ENCODE peak calls at places on chromosomes 6 and 20, in seven cellular contexts. A, C, O, W, F, X and P are unnamed samples. For H3K4me1, the result is how much of the 10 kb centered on the place peaks cover.

GRCh38 chr20:48313346-48313745 is 514.5 kb downstream of the PREX1 start:
- DNase-seq in F (no peak), X (no peak), W (no peak), C (no peak), A (no peak), O (no peak), P (no peak)

GRCh38 chr20:59042151-59042795 is at the start of gene PRELID3B:
- DNase-seq in A (peak), X (peak), O (no peak), F (peak), W (peak), C (no peak), P (peak)

GRCh38 chr6:85751374-85752055 is 108.8 kb upstream of the SYNCRIP start:
- DNase-seq in F (no peak), A (no peak), O (no peak), X (no peak), W (peak), C (no peak), P (no peak)

GRCh38 chr6:46217671-46218131 is 46.9 kb upstream of the ENPP5 start:
- DNase-seq in W (no peak), C (no peak), A (peak), X (no peak), F (peak), O (no peak), P (peak)

GRCh38 chr6:36124881-36125280 is 5.4 kb upstream of the MAPK13 start:
- DNase-seq in X (no peak), C (no peak), O (no peak), A (no peak), F (no peak), W (no peak), P (no peak)

GRCh38 chr20:19737025-19737424 is 21.0 kb upstream of the RIN2 start:
- DNase-seq in F (no peak), W (peak), A (no peak), C (peak), O (no peak), X (peak), P (peak)

GRCh38 chr6:161407115-161407514 is 133.3 kb upstream of the AGPAT4 start:
- DNase-seq in X (no peak), W (no peak), O (no peak), F (no peak), A (no peak), C (no peak), P (no peak)

GRCh38 chr6:71333700-71334099 is 45.1 kb downstream of the OGFRL1 start:
- DNase-seq in O (no peak), A (peak), F (no peak), W (no peak), X (peak), C (peak), P (peak)

GRCh38 chr6:26086214-26086613 is 1.0 kb upstream of the HFE start:
- DNase-seq in W (no peak), F (no peak), A (no peak), C (no peak), X (no peak), O (no peak), P (no peak)

GRCh38 chr6:163608060-163608752 is 193.7 kb downstream of the QKI start:
- DNase-seq in X (no peak), O (no peak), A (no peak), C (no peak), W (no peak), F (no peak), P (no peak)
- H3K4me1 ChIP-seq in X (under half), O (under half), A (under half), C (under half), W (under half), F (under half), P (under half)

GRCh38 chr20:1328680-1329330 is at the start of gene SDCBP2:
- DNase-seq in A (no peak), O (no peak), W (peak), C (no peak), F (no peak), X (no peak), P (no peak)
- H3K4me1 ChIP-seq in A (half or more), O (under half), W (under half), C (under half), F (under half), X (half or more), P (under half)

GRCh38 chr6:145313041-145313855 is 422.1 kb downstream of the EPM2A start:
- DNase-seq in A (no peak), F (no peak), X (no peak), W (no peak), C (no peak), O (no peak), P (no peak)

GRCh38 chr6:145310116-145310515 is 425.2 kb downstream of the EPM2A start:
- DNase-seq in X (peak), W (no peak), A (no peak), F (no peak), O (no peak), C (peak), P (peak)

GRCh38 chr6:145318952-145319351 is 416.4 kb downstream of the EPM2A start:
- DNase-seq in O (no peak), C (no peak), X (no peak), A (no peak), F (no peak), W (no peak), P (no peak)

GRCh38 chr6:145319605-145320004 is 415.7 kb downstream of the EPM2A start:
- DNase-seq in F (no peak), W (no peak), A (no peak), O (no peak), C (no peak), X (no peak), P (no peak)

GRCh38 chr6:145315982-145316600 is 419.2 kb downstream of the EPM2A start:
- DNase-seq in C (peak), O (no peak), A (no peak), F (no peak), X (no peak), W (no peak), P (no peak)
- H3K4me1 ChIP-seq in C (under half), O (under half), A (under half), F (under half), X (under half), W (under half), P (under half)

DNA sequence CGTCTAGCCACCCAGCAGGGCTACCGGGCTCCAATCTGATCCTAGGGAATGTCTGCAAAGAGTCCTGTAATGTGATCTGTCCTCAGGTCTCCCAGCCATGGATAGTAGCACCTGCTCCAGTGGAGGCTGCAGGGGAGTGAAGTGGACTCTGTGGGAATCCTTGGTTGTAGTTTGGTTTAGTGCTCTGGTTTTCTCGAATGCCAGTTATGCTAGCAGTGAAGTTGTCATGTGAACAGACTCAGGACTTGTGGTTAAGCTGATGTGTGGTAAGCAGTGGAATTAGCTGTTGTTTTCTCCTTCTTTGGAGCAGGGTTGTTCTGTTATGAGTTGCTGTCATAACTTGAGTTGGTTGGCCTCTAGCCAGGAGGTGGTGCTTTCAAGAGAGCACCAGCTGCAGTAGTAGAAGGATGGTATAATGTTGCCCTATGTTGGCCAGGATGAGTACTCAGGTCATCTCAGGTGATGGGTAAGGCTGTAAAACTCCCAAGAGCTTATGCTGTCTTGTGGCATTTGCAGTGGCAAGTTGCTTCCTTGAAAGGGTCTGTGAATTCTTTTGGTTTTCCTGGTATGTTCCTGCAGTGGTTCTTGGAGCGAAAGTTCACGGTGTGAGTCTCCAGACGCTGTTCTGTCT is 390.2 kb downstream of the UTRN start:
- DNase-seq in F (no peak), A (peak), C (peak), O (no peak), X (peak), W (peak), P (no peak)
- H3K4me1 ChIP-seq in F (under half), A (under half), C (under half), O (under half), X (under half), W (under half), P (under half)

GRCh38 chr20:33947709-33948295 is 45.9 kb upstream of the RALY start:
- DNase-seq in C (peak), F (peak), A (peak), O (peak), X (peak), W (peak), P (peak)

GRCh38 chr20:33954504-33954903 is 39.2 kb upstream of the RALY start:
- DNase-seq in F (no peak), X (no peak), O (no peak), C (no peak), W (no peak), A (no peak), P (no peak)

GRCh38 chr20:33945391-33946079 is 48.2 kb upstream of the RALY start:
- DNase-seq in O (no peak), F (no peak), A (no peak), C (peak), X (peak), W (no peak), P (peak)

GRCh38 chr20:33948480-33948879 is 45.2 kb upstream of the RALY start:
- DNase-seq in C (no peak), X (no peak), F (peak), O (no peak), W (no peak), A (no peak), P (no peak)

DNA sequence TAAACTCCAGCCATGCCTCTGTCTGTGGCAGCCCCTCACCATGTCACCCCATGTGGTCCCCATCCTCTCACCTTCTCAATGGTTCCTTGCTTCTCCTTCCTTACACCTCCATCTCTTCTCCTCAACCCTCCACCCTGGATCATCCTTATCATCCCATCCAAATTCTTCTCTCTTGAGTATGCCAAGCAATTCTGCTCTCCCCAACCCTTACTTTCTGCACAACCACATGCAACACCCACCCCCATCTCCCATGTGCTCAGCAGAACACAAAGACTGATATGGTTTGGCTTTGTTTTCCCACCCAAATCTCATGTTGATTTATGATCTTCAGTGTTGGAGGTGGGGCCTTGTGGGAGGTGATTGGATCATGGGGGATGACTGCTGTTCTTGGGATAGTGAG is 42.5 kb upstream of the RALY start:
- DNase-seq in W (no peak), F (no peak), O (no peak), C (no peak), A (no peak), X (no peak), P (no peak)
- H3K4me1 ChIP-seq in W (under half), F (under half), O (under half), C (under half), A (under half), X (under half), P (under half)

GRCh38 chr6:33273924-33274902 is 2.3 kb downstream of the RPS18 start:
- DNase-seq in W (no peak), C (no peak), A (no peak), O (no peak), F (peak), X (no peak), P (no peak)
- H3K4me1 ChIP-seq in W (under half), C (under half), A (half or more), O (under half), F (half or more), X (under half), P (under half)